ENCODE peak calls at places on chromosomes 11 and 22, in five cellular contexts. One of them, this sample, is unnamed.

GRCh38 chr11:95984035-95984434 is 60.1 kb upstream of the MTMR2 start:
- DNase-seq in ascending aorta: no peak
- DNase-seq in HFF-Myc: no peak
- DNase-seq in kidney: no peak
- DNase-seq in cardiac fibroblast: no peak
- DNase-seq in this sample: no peak

GRCh38 chr11:100512475-100512874 is 174.6 kb upstream of the ARHGAP42 start:
- DNase-seq in ascending aorta: no peak
- DNase-seq in HFF-Myc: no peak
- DNase-seq in kidney: no peak
- DNase-seq in cardiac fibroblast: no peak
- DNase-seq in this sample: no peak

GRCh38 chr11:67983916-67984315 is 20.0 kb downstream of the UNC93B1 start:
- DNase-seq in ascending aorta: no peak
- DNase-seq in HFF-Myc: no peak
- DNase-seq in kidney: no peak
- DNase-seq in cardiac fibroblast: no peak
- DNase-seq in this sample: no peak

GRCh38 chr11:32508780-32509179 is 73.4 kb upstream of the WT1 start:
- DNase-seq in ascending aorta: no peak
- DNase-seq in HFF-Myc: no peak
- DNase-seq in kidney: no peak
- DNase-seq in cardiac fibroblast: no peak
- DNase-seq in this sample: no peak

GRCh38 chr11:11265994-11266606 is 87.0 kb downstream of the CSNK2A3 start:
- DNase-seq in ascending aorta: no peak
- DNase-seq in HFF-Myc: no peak
- DNase-seq in kidney: no peak
- DNase-seq in cardiac fibroblast: peak; percentile 5
- DNase-seq in this sample: no peak

GRCh38 chr11:123719452-123719851 is 22.0 kb downstream of the ZNF202 start:
- DNase-seq in ascending aorta: no peak
- DNase-seq in HFF-Myc: peak; percentile 14
- DNase-seq in kidney: no peak
- DNase-seq in cardiac fibroblast: no peak
- DNase-seq in this sample: no peak

GRCh38 chr22:39725351-39726035 is 154.9 kb downstream of the CACNA1I start:
- DNase-seq in ascending aorta: no peak
- DNase-seq in HFF-Myc: no peak
- DNase-seq in kidney: no peak
- DNase-seq in cardiac fibroblast: no peak
- DNase-seq in this sample: no peak

GRCh38 chr22:41308544-41308947 is 7.2 kb downstream of the ZC3H7B start:
- DNase-seq in ascending aorta: no peak
- DNase-seq in HFF-Myc: no peak
- DNase-seq in kidney: no peak
- DNase-seq in cardiac fibroblast: peak; percentile 41
- DNase-seq in this sample: no peak

GRCh38 chr11:25484225-25484624 is 847.7 kb upstream of the ANO3 start:
- DNase-seq in ascending aorta: no peak
- DNase-seq in HFF-Myc: no peak
- DNase-seq in kidney: no peak
- DNase-seq in cardiac fibroblast: no peak
- DNase-seq in this sample: no peak

GRCh38 chr22:41128606-41129005 is 36.2 kb downstream of the EP300 start:
- DNase-seq in ascending aorta: no peak
- DNase-seq in HFF-Myc: no peak
- DNase-seq in kidney: no peak
- DNase-seq in cardiac fibroblast: no peak
- DNase-seq in this sample: no peak

GRCh38 chr11:26842883-26843282 is 121.0 kb upstream of the SLC5A12 start:
- DNase-seq in ascending aorta: no peak
- DNase-seq in HFF-Myc: no peak
- DNase-seq in kidney: no peak
- DNase-seq in cardiac fibroblast: no peak
- DNase-seq in this sample: no peak

GRCh38 chr22:38422615-38423511 is 32.1 kb downstream of the KCNJ4 start:
- DNase-seq in ascending aorta: no peak
- DNase-seq in HFF-Myc: no peak
- DNase-seq in kidney: peak; percentile 84
- DNase-seq in cardiac fibroblast: no peak
- DNase-seq in this sample: no peak

GRCh38 chr11:101617735-101618332 is 34.0 kb upstream of the TRPC6 start:
- DNase-seq in ascending aorta: no peak
- DNase-seq in HFF-Myc: no peak
- DNase-seq in kidney: no peak
- DNase-seq in cardiac fibroblast: no peak
- DNase-seq in this sample: no peak

GRCh38 chr11:123143476-123143875 is 51.6 kb downstream of the CLMP start:
- DNase-seq in ascending aorta: no peak
- DNase-seq in HFF-Myc: no peak
- DNase-seq in kidney: no peak
- DNase-seq in cardiac fibroblast: peak; percentile 54
- DNase-seq in this sample: no peak

GRCh38 chr22:24474221-24474620 is 20.9 kb upstream of the UPB1 start:
- DNase-seq in ascending aorta: no peak
- DNase-seq in HFF-Myc: peak; percentile 67
- DNase-seq in kidney: no peak
- DNase-seq in cardiac fibroblast: peak; percentile 87
- DNase-seq in this sample: peak; percentile 66

GRCh38 chr11:67059671-67060070 is 3.0 kb downstream of the RHOD start:
- DNase-seq in ascending aorta: no peak
- DNase-seq in HFF-Myc: no peak
- DNase-seq in kidney: no peak
- DNase-seq in cardiac fibroblast: no peak
- DNase-seq in this sample: no peak

GRCh38 chr11:103964390-103964789 is 72.0 kb upstream of the DDI1 start:
- DNase-seq in ascending aorta: no peak
- DNase-seq in HFF-Myc: no peak
- DNase-seq in kidney: no peak
- DNase-seq in cardiac fibroblast: no peak
- DNase-seq in this sample: no peak

GRCh38 chr11:4054643-4055042 is 40.0 kb upstream of the RRM1 start:
- DNase-seq in ascending aorta: no peak
- DNase-seq in HFF-Myc: no peak
- DNase-seq in kidney: no peak
- DNase-seq in cardiac fibroblast: no peak
- DNase-seq in this sample: no peak

GRCh38 chr11:110565690-110566336 is 136.1 kb downstream of the FDX1 start:
- DNase-seq in ascending aorta: no peak
- DNase-seq in HFF-Myc: no peak
- DNase-seq in kidney: no peak
- DNase-seq in cardiac fibroblast: peak; percentile 8
- DNase-seq in this sample: no peak

GRCh38 chr11:121473064-121473777 is 20.5 kb upstream of the SORL1-AS1 start:
- DNase-seq in ascending aorta: no peak
- DNase-seq in HFF-Myc: no peak
- DNase-seq in kidney: no peak
- DNase-seq in cardiac fibroblast: peak; percentile 37
- DNase-seq in this sample: peak; percentile 13

GRCh38 chr11:78292109-78292803 is 103.5 kb downstream of the USP35 start:
- DNase-seq in ascending aorta: no peak
- DNase-seq in HFF-Myc: no peak
- DNase-seq in kidney: no peak
- DNase-seq in cardiac fibroblast: no peak
- DNase-seq in this sample: no peak

GRCh38 chr22:24155597-24156145 is 25.6 kb upstream of the SUSD2 start:
- DNase-seq in ascending aorta: peak; percentile 39
- DNase-seq in HFF-Myc: no peak
- DNase-seq in kidney: peak; percentile 93
- DNase-seq in cardiac fibroblast: peak; percentile 82
- DNase-seq in this sample: no peak

GRCh38 chr11:2790581-2790925 is 90.8 kb upstream of the KCNQ1OT1 start:
- DNase-seq in ascending aorta: no peak
- DNase-seq in HFF-Myc: no peak
- DNase-seq in kidney: peak; percentile 66
- DNase-seq in cardiac fibroblast: no peak
- DNase-seq in this sample: no peak

GRCh38 chr11:73748300-73748699 is 12.6 kb downstream of the RAB6A start:
- DNase-seq in ascending aorta: no peak
- DNase-seq in HFF-Myc: no peak
- DNase-seq in kidney: no peak
- DNase-seq in cardiac fibroblast: no peak
- DNase-seq in this sample: no peak

GRCh38 chr11:70111269-70112016 is 33.3 kb downstream of the ANO1 start:
- DNase-seq in ascending aorta: no peak
- DNase-seq in HFF-Myc: no peak
- DNase-seq in kidney: peak; percentile 91
- DNase-seq in cardiac fibroblast: peak; percentile 50
- DNase-seq in this sample: peak; percentile 55

GRCh38 chr11:7871056-7871455 is 60.0 kb downstream of the OR10A6 start:
- DNase-seq in ascending aorta: no peak
- DNase-seq in HFF-Myc: no peak
- DNase-seq in kidney: no peak
- DNase-seq in cardiac fibroblast: no peak
- DNase-seq in this sample: no peak

GRCh38 chr11:100830295-100830694 is 143.2 kb downstream of the ARHGAP42 start:
- DNase-seq in ascending aorta: no peak
- DNase-seq in HFF-Myc: no peak
- DNase-seq in kidney: peak; percentile 67
- DNase-seq in cardiac fibroblast: peak; percentile 29
- DNase-seq in this sample: no peak

GRCh38 chr11:104870910-104871309 is 27.4 kb downstream of the CASP12 start:
- DNase-seq in ascending aorta: no peak
- DNase-seq in HFF-Myc: no peak
- DNase-seq in kidney: no peak
- DNase-seq in cardiac fibroblast: peak; percentile 44
- DNase-seq in this sample: peak; percentile 7

GRCh38 chr22:18024956-18025720 is 777 bp upstream of the MICAL3 start:
- DNase-seq in ascending aorta: no peak
- DNase-seq in HFF-Myc: no peak
- DNase-seq in kidney: no peak
- DNase-seq in cardiac fibroblast: no peak
- DNase-seq in this sample: no peak

DNA sequence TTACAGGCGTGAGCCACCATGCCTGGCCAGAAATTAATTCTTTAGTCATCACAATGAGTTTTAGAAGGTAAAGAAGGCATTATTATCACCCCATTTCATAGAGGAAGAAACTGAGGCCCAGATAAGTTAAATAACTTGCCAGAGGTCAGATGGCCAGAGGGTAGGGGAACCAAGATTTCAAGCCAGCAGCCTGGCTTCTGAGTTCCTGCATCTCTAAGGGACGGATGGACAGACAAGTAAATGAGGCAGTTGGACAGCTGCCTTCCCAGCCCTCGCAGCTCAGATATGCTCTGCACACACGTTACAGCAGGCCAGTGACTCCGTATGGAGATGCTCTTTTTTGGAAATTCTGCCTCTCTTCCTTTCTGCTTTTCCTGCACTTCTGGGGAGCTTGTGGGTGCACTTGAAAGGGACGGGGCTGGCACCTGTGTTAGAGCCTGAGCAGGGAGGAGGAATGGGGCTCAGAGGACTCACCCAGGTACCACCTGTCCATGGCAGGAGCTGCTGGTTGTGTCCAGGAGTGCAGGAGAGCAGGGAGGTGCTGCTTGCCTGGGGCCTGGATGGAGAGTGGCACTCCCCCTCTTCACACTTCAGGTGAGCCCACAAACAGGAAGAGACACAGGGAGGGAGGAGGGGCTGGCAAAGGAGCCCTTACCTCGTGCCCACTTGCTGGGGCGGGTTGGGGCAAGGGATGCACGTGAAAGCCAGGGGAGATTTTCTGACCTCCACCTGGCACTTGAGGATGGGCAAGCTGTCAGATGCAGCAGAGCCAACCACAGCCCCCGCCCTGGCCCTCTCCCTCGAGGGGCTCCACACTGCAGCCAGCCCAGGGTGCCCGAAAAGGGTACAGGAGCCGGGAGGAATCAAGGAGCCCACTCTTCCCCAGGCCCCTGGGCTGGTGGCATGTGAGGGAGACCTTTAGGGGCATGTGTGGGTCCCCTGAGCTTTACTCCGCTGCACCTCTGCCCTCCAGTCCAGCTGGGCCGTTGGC is 3.3 kb upstream of the FXYD2 start:
- DNase-seq in ascending aorta: no peak
- DNase-seq in HFF-Myc: no peak
- DNase-seq in kidney: peak; percentile 93
- DNase-seq in cardiac fibroblast: no peak
- DNase-seq in this sample: no peak
- H3K4me3 ChIP-seq in ascending aorta: no peak overlapping the region
- H3K4me3 ChIP-seq in HFF-Myc: no peak overlapping the region
- H3K4me3 ChIP-seq in kidney: peak overlapping the region; percentile 51
- H3K4me3 ChIP-seq in cardiac fibroblast: no peak overlapping the region
- H3K4me3 ChIP-seq in this sample: no peak overlapping the region

GRCh38 chr11:61715877-61716276 is 35.7 kb downstream of the DAGLA start:
- DNase-seq in ascending aorta: no peak
- DNase-seq in HFF-Myc: no peak
- DNase-seq in kidney: no peak
- DNase-seq in cardiac fibroblast: no peak
- DNase-seq in this sample: no peak
- TF ChIP-seq CTCF in ascending aorta: no peak
- TF ChIP-seq CTCF in HFF-Myc: no peak
- TF ChIP-seq CTCF in kidney: no peak
- TF ChIP-seq CTCF in cardiac fibroblast: no peak
- TF ChIP-seq CTCF in this sample: no peak

DNA sequence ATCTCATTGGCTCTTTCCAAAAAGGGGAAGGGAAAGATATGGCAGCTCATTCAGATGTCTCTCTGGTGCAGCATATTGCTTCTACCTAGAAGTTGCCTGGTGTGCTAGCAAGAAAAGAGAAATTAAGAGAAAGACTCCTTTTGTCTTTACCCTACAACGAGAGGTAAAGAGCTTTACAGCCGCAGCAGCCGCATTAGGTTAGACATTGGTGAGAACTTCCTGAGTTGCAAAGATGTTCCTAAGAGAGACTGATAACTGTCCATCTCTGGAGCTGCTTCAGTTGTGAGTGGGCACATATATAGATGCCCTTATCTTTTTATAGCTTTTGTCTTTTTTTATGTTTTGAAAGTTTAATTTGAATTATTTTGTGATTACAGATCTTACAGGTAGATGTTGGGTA is 80.8 kb upstream of the NNMT start:
- DNase-seq in ascending aorta: no peak
- DNase-seq in HFF-Myc: no peak
- DNase-seq in kidney: no peak
- DNase-seq in cardiac fibroblast: no peak
- DNase-seq in this sample: no peak
- H3K4me3 ChIP-seq in ascending aorta: no peak overlapping the region
- H3K4me3 ChIP-seq in HFF-Myc: no peak overlapping the region
- H3K4me3 ChIP-seq in kidney: no peak overlapping the region
- H3K4me3 ChIP-seq in cardiac fibroblast: no peak overlapping the region
- H3K4me3 ChIP-seq in this sample: no peak overlapping the region

DNA sequence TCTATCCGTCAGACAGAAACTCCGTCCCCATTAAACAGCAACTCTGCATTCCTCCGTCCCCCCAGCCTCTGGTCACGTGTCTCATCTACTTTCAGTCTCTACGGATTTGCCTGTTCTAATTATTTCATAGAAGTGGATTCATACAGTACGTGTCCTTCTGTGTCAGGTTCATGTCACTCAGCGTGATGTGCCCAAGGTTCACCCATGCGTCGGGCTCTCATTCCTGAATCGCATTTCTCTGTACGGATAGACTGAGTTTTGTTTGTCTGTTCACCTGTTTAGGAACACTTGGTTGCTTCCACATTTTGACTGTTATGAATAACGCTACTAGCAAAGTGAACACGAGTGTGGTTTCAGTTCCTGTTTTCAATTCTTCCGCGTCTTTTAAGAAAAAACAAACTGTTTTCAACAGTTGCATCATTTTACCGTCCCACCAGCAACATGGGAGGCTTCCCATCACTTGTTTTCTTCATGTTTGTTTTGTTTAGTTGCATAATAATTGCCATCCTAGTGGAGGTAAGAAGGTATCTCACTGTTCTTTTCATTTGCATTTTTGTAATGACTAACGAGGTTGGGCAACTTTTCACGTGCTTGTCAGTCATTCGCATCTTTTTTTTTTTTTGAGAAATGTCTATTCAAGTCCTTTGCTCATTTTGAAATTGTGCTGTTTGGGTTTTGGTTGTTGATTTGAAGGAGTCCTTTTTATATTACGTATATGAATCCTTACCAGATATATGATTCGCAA is 8.9 kb upstream of the NLRP6 start:
- DNase-seq in ascending aorta: no peak
- DNase-seq in HFF-Myc: no peak
- DNase-seq in kidney: peak; percentile 39
- DNase-seq in cardiac fibroblast: no peak
- DNase-seq in this sample: no peak
- TF ChIP-seq CTCF in ascending aorta: no peak
- TF ChIP-seq CTCF in HFF-Myc: no peak
- TF ChIP-seq CTCF in kidney: no peak
- TF ChIP-seq CTCF in cardiac fibroblast: no peak
- TF ChIP-seq CTCF in this sample: no peak